ENCODE peak calls at places on chromosomes 5 and 9, in five cellular contexts. W, R, P, D and O are unnamed samples.

GRCh38 chr5:90621848-90622247 is 63.3 kb downstream of the ADGRV1 start:
- DNase-seq in D (no peak), P (no peak), W (no peak), R (no peak), O (no peak)

GRCh38 chr9:126763130-126763764 is 41.6 kb upstream of the ZBTB43 start:
- DNase-seq in W (no peak), D (peak), P (no peak), R (no peak), O (no peak)

GRCh38 chr9:121674952-121675351 is 23.5 kb downstream of the DAB2IP start:
- DNase-seq in W (no peak), R (no peak), D (no peak), P (no peak), O (no peak)

GRCh38 chr5:51731641-51732040 is 348.4 kb downstream of the ISL1 start:
- DNase-seq in W (no peak), P (no peak), R (no peak), D (no peak), O (no peak)

GRCh38 chr9:115369322-115369957 is 251.5 kb upstream of the TNC start:
- DNase-seq in P (no peak), W (no peak), R (no peak), D (no peak), O (no peak)

GRCh38 chr5:180056153-180056552 is 15.4 kb downstream of the RNF130 start:
- DNase-seq in D (no peak), W (no peak), P (no peak), R (no peak), O (no peak)

GRCh38 chr5:166285385-166285784 is 2006.1 kb upstream of the WWC1 start:
- DNase-seq in P (no peak), D (no peak), R (no peak), W (no peak), O (no peak)

GRCh38 chr5:14932902-14933475 is 61.4 kb upstream of the ANKH start:
- DNase-seq in D (no peak), R (no peak), W (no peak), P (no peak), O (no peak)

GRCh38 chr5:126516133-126516532 is 78.9 kb downstream of the ALDH7A1 start:
- DNase-seq in D (no peak), P (no peak), R (no peak), W (no peak), O (no peak)

GRCh38 chr5:153818626-153819025 is 220.1 kb downstream of the FAM114A2 start:
- DNase-seq in P (no peak), W (no peak), D (no peak), R (no peak), O (no peak)

GRCh38 chr5:35046754-35047153 is 995 bp downstream of the AGXT2 start:
- DNase-seq in D (no peak), P (no peak), W (no peak), R (no peak), O (no peak)

GRCh38 chr5:80239680-80240367 is 16.0 kb downstream of the SERINC5 start:
- DNase-seq in D (no peak), R (no peak), P (no peak), W (no peak), O (no peak)

GRCh38 chr9:124590886-124591641 is 83.9 kb upstream of the NR5A1 start:
- DNase-seq in R (no peak), D (no peak), P (no peak), W (no peak), O (no peak)

GRCh38 chr9:133131506-133131905 is 10.5 kb upstream of the RALGDS start:
- DNase-seq in D (no peak), W (no peak), P (no peak), R (no peak), O (no peak)

GRCh38 chr5:150762216-150762615 is 3.4 kb upstream of the DCTN4 start:
- DNase-seq in R (no peak), D (no peak), W (no peak), P (no peak), O (no peak)

GRCh38 chr5:179437341-179438001 is 92.2 kb upstream of the ADAMTS2 start:
- DNase-seq in R (no peak), D (no peak), W (no peak), P (no peak), O (no peak)

GRCh38 chr5:133635051-133635450 is 22.7 kb upstream of the FSTL4 start:
- DNase-seq in P (no peak), R (no peak), W (no peak), D (no peak), O (no peak)

GRCh38 chr5:69046375-69046957 is 47.3 kb upstream of the SLC30A5 start:
- DNase-seq in R (no peak), P (no peak), D (no peak), W (no peak), O (no peak)

GRCh38 chr5:132268698-132269551 is 11.4 kb downstream of the PDLIM4 start:
- DNase-seq in D (no peak), P (peak), W (peak), R (no peak), O (peak)

GRCh38 chr9:98132806-98133631 is 14.0 kb upstream of the TRIM14 start:
- DNase-seq in R (no peak), P (peak), D (peak), W (no peak), O (no peak)

GRCh38 chr9:84170521-84171141 is 169.9 kb downstream of the SLC28A3 start:
- DNase-seq in D (no peak), W (no peak), R (no peak), P (peak), O (no peak)

GRCh38 chr5:94893404-94894145 is 275.1 kb downstream of the SLF1 start:
- DNase-seq in D (peak), R (no peak), W (no peak), P (no peak), O (no peak)
- TF ChIP-seq CTCF in D (peak), R (peak), W (peak), P (no peak), O (peak)

GRCh38 chr9:135678236-135679017 is 15.3 kb downstream of the LCN9 start:
- DNase-seq in D (no peak), W (no peak), R (no peak), P (no peak), O (no peak)

GRCh38 chr9:135683401-135684034 is 15.8 kb downstream of the SOHLH1 start:
- DNase-seq in P (no peak), R (no peak), D (no peak), W (no peak), O (no peak)

GRCh38 chr9:135677641-135678168 is 14.6 kb downstream of the LCN9 start:
- DNase-seq in W (no peak), R (no peak), D (no peak), P (no peak), O (no peak)

GRCh38 chr9:135680091-135680490 is 17.0 kb downstream of the LCN9 start:
- DNase-seq in R (no peak), D (no peak), P (no peak), W (no peak), O (no peak)

DNA sequence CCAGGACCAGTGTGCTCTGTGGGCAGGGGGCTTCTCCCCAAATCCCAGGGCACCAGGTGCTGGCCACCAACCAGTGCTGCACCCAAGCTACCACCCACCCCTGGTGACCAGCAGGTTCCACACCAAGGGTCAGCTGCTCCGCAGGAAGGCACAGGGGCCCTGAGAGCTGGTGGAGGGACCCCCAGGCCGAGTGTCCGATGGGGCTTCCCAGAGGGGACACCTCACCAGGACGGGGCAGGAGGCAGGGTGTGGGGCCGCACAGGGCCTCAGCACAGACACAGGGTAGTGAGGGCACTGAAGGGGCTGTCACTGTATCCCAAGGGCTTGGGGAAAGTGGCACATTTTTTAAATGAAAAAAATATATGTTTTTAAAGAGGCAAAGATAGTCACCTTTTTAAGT is 18.1 kb downstream of the LCN9 start:
- DNase-seq in D (no peak), R (no peak), W (no peak), P (no peak), O (no peak)
- TF ChIP-seq CTCF in D (no peak), R (no peak), W (no peak), P (no peak), O (no peak)

GRCh38 chr5:78472469-78473106 is 112.2 kb downstream of the SCAMP1 start:
- DNase-seq in W (no peak), R (no peak), P (no peak), D (peak), O (no peak)
- TF ChIP-seq CTCF in W (peak), R (no peak), P (no peak), D (peak), O (peak)

GRCh38 chr9:81410201-81410600 is 279.1 kb downstream of the TLE1 start:
- DNase-seq in W (no peak), D (no peak), R (no peak), P (no peak), O (no peak)
- TF ChIP-seq CTCF in W (no peak), D (no peak), R (no peak), P (no peak), O (no peak)

GRCh38 chr9:16726023-16726422 is 144.4 kb downstream of the BNC2 start:
- DNase-seq in W (no peak), D (no peak), P (no peak), R (no peak), O (no peak)
- TF ChIP-seq CTCF in W (no peak), D (no peak), P (no peak), R (no peak), O (no peak)

GRCh38 chr5:39146831-39147540 is 72.4 kb downstream of the FYB1 start:
- DNase-seq in R (no peak), D (no peak), W (no peak), P (no peak), O (no peak)

GRCh38 chr5:39149966-39150365 is 69.4 kb downstream of the FYB1 start:
- DNase-seq in D (no peak), W (no peak), R (no peak), P (no peak), O (no peak)

GRCh38 chr5:39151731-39152130 is 67.6 kb downstream of the FYB1 start:
- DNase-seq in W (no peak), R (no peak), D (no peak), P (no peak), O (no peak)

DNA sequence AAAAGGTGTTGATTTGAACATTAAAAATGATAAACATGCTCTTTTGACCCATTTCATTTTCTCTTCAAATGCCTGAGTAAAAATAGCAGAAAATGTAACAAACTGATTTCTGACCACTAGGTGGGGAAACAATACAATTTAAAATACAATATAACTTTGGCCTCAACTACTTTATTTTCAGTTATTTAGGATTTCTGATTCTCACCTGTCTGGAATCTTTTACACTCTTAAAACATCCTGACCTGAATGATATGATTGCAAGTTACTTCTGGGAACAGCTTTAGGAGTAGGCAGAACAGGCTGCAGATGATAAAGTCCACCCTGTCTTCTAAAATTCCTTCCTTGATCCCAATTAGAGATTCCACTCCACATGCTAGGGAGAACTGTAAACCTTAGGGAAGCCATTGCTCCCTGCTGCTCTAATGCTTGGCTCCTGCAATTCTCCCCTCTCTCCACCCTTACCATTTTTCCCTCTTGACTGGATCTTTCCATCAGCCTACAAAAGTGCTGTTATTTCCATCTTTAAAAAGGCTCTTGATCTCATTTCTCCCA is 70.3 kb downstream of the FYB1 start:
- DNase-seq in D (no peak), P (no peak), W (no peak), R (no peak), O (peak)
- TF ChIP-seq CTCF in D (peak), P (peak), W (peak), R (peak), O (no peak)

GRCh38 chr5:42949348-42950090 is 90.6 kb downstream of the ANXA2R start:
- DNase-seq in P (peak), W (peak), R (no peak), D (peak), O (peak)
- TF ChIP-seq CTCF in P (peak), W (peak), R (no peak), D (peak), O (no peak)

DNA sequence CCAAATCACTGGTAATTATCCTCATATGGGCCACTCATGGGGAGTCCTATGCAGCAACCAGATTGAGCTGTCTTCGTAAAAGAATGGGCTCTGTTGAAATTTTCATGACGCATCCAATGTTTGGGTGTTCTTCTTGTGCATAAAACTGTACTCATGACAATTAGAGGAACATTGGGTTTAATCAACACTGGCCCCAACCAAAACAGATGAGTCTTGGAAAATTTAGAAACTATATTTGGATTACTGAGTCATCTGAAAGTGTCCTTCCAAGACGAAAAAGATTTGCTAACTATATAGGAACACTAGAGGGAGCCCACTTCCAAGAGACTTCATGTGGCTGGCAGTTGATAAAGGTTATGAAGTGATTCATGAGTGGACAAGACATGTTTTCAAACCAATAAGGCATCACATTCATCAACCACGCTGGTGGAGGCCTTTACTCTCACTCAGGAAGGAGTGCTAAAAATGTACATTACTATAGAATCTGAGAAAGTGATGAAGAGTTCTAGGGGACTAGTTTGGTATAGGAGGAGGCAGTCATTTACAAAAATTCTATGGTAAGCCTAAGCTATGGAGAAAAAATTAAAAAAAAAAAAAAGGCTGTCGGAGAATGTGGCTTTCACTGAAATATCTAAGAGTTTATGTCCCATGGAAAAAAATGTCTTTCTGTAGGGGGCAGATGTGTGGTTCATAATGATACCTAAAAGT is 313.5 kb downstream of the PRDM9 start:
- DNase-seq in W (no peak), D (peak), R (no peak), P (no peak), O (no peak)
- TF ChIP-seq CTCF in W (peak), D (peak), R (peak), P (peak), O (peak)

DNA sequence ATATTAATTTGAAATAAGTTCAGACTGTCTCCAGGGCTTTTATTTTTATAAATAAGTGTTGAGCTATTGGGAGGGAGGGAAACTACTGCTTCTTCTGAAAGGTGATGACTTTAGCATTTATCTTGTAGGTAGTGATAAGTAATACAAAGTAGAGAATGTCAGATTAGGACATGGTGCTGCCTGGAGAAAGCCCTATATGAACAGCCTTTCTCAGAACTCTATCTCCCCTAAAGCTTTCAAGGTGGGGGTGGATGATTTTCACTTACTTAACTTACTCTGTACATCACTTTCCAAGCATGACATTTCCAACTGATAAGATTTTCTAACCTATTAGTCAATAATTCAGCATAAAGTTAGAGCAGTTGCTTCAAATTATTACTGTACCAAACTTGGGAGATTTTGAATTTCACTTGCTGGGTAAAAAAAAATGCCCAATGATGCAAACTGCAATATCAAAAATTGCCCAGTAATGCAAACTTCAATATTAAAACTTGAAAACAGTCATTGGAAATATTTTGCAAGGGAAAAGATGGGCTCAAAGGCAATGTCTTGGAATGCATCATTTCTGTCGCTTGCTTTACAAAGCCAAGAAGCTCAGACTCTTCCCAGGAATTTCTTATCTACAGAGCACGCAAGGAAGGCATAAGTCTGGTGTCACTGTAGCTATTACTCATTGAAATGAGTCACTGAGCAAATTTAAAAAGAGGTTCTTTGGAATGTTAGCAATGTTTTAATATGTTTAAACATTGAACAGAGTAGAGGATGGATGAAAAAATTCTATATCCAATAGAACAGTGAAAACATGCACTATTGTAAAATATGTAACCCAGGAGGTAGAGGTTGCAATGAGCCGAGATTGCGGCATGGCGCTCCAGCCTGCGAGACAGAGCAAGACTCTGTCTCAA is 569.6 kb downstream of the PSAT1 start:
- DNase-seq in W (no peak), D (no peak), P (no peak), R (no peak), O (no peak)
- TF ChIP-seq CTCF in W (no peak), D (no peak), P (no peak), R (no peak), O (no peak)

GRCh38 chr5:38016835-38017234 is 177.0 kb upstream of the GDNF start:
- DNase-seq in P (no peak), D (no peak), R (no peak), W (no peak), O (no peak)

GRCh38 chr5:38009754-38010386 is 170.0 kb upstream of the GDNF start:
- DNase-seq in D (no peak), P (no peak), W (no peak), R (no peak), O (no peak)

GRCh38 chr5:38011641-38012188 is 171.9 kb upstream of the GDNF start:
- DNase-seq in R (no peak), P (no peak), W (no peak), D (no peak), O (no peak)

GRCh38 chr5:38018011-38018410 is 178.2 kb upstream of the GDNF start:
- DNase-seq in R (no peak), W (no peak), P (no peak), D (no peak), O (no peak)

DNA sequence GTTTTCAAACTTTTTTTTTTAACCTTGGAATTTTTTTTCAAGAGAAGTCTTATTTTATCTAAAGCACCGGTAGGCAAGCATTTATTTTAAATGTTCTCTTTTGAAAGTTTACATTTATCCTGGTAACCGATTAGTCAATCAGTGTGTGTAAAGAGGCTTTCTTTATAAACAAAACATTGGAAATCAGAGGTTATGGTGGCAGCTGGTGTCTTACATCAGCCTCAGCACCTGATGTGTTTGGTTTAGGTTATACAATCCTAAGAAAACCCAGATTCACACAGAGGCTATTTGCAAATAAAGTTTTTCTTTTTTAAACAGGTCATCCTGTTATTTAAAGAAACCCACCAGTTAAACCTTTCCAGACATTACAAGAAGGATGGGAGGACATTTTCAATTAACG is 173.3 kb upstream of the GDNF start:
- DNase-seq in W (no peak), R (no peak), D (no peak), P (no peak), O (no peak)
- TF ChIP-seq CTCF in W (no peak), R (no peak), D (no peak), P (no peak), O (no peak)